ENCODE peak calls at places on chromosomes 12 and 14, in ten cellular contexts. Z, H, G, L, U, N, E, J, I and M are unnamed samples.

GRCh38 chr14:60722836-60723217 is 1.3 kb downstream of the SIX4 start:
- DNase-seq in U (no peak), Z (no peak), I (no peak), H (peak; percentile 16), E (peak; percentile 30), G (no peak), L (peak; percentile 42), J (peak; percentile 25), N (no peak), M (peak; percentile 78)

GRCh38 chr12:120783197-120783596 is 57.6 kb downstream of the ACADS start:
- DNase-seq in Z (peak; percentile 5), U (peak; percentile 52), I (peak; percentile 48), L (no peak), J (peak; percentile 46), G (no peak), E (peak; percentile 72), N (no peak), H (peak; percentile 91), M (no peak)

GRCh38 chr12:56086096-56086495 is 6.1 kb downstream of the ERBB3 start:
- DNase-seq in G (no peak), H (no peak), N (no peak), I (peak; percentile 72), E (no peak), Z (no peak), L (no peak), U (no peak), J (no peak), M (peak; percentile 46)

GRCh38 chr12:63387736-63388135 is 236.7 kb upstream of the AVPR1A start:
- DNase-seq in Z (no peak), G (no peak), L (no peak), J (no peak), I (no peak), H (no peak), E (no peak), N (no peak), U (no peak), M (no peak)

GRCh38 chr12:66823857-66824570 is 145.1 kb upstream of the GRIP1 start:
- DNase-seq in G (no peak), L (no peak), Z (peak; percentile 29), J (no peak), I (peak; percentile 93), N (no peak), E (peak; percentile 5), U (no peak), H (peak; percentile 46), M (no peak)

GRCh38 chr12:46490635-46491034 is 118.1 kb upstream of the SLC38A2 start:
- DNase-seq in U (no peak), G (no peak), Z (no peak), L (no peak), E (peak; percentile 47), I (no peak), N (no peak), J (peak; percentile 93), H (no peak), M (no peak)

GRCh38 chr14:77372304-77372841 is 4.5 kb downstream of the TMED8 start:
- DNase-seq in H (peak; percentile 25), G (no peak), N (peak; percentile 83), L (peak; percentile 69), I (no peak), J (peak; percentile 65), Z (no peak), E (peak; percentile 22), U (no peak), M (peak; percentile 94)

GRCh38 chr14:106586098-106586704 is 1059.8 kb downstream of the TMEM121 start:
- DNase-seq in G (no peak), Z (no peak), N (no peak), I (no peak), L (peak; percentile 69), J (no peak), U (peak; percentile 31), E (no peak), H (peak; percentile 29), M (peak; percentile 87)

GRCh38 chr12:55845785-55846496 is 3.2 kb upstream of the MMP19 start:
- DNase-seq in J (no peak), I (no peak), H (no peak), L (no peak), E (no peak), U (no peak), N (no peak), G (no peak), Z (no peak), M (no peak)

GRCh38 chr12:96033549-96034389 is 1.6 kb downstream of the LTA4H start:
- DNase-seq in E (no peak), Z (no peak), N (no peak), I (no peak), J (no peak), G (no peak), L (no peak), H (no peak), U (peak; percentile 19), M (no peak)